ENCODE peak calls at places on chromosomes 13 and 19, in five cellular contexts. G, N, H, X and K are unnamed samples.

GRCh38 chr13:35720690-35721554 is 244.4 kb upstream of the MAB21L1 start:
- DNase-seq in H (no peak), N (peak), G (no peak), X (peak), K (no peak)

GRCh38 chr13:85698236-85698635 is 101.0 kb downstream of the SLITRK6 start:
- DNase-seq in G (no peak), H (no peak), N (no peak), X (no peak), K (no peak)

GRCh38 chr13:24050796-24051715 is 109.5 kb upstream of the SPATA13 start:
- DNase-seq in X (no peak), H (no peak), G (no peak), N (no peak), K (no peak)

GRCh38 chr19:33231511-33231910 is 5.9 kb upstream of the SLC7A10 start:
- DNase-seq in H (no peak), X (no peak), G (no peak), N (no peak), K (no peak)

GRCh38 chr19:3712663-3713531 is 4.7 kb downstream of the TJP3 start:
- DNase-seq in H (no peak), G (no peak), X (no peak), N (no peak), K (no peak)

GRCh38 chr13:57631607-57632275 is at the start of gene PCDH17:
- DNase-seq in X (peak), N (peak), G (peak), H (peak), K (no peak)

GRCh38 chr19:4814625-4815425 is 16.7 kb downstream of the TICAM1 start:
- DNase-seq in H (no peak), X (no peak), N (no peak), G (no peak), K (no peak)

GRCh38 chr19:35592226-35592625 is 6.3 kb downstream of the PMIS2 start:
- DNase-seq in G (no peak), N (no peak), X (no peak), H (no peak), K (no peak)

GRCh38 chr19:1109032-1109541 is 5.3 kb downstream of the GPX4 start:
- DNase-seq in H (no peak), G (no peak), N (peak), X (no peak), K (no peak)

GRCh38 chr19:23762548-23762883 is 3.8 kb upstream of the ZNF681 start:
- DNase-seq in H (no peak), N (no peak), X (no peak), G (no peak), K (no peak)

GRCh38 chr13:45341799-45342584 is 1.0 kb upstream of the TPT1 start:
- DNase-seq in X (peak), H (no peak), G (no peak), N (peak), K (no peak)

GRCh38 chr13:113980489-113981064 is 6.7 kb upstream of the C13orf46 start:
- DNase-seq in H (no peak), G (no peak), N (no peak), X (no peak), K (no peak)

GRCh38 chr13:109371066-109371465 is 415.3 kb downstream of the IRS2 start:
- DNase-seq in X (no peak), G (no peak), N (no peak), H (no peak), K (no peak)

GRCh38 chr13:109376936-109377335 is 409.4 kb downstream of the IRS2 start:
- DNase-seq in N (no peak), H (no peak), G (no peak), X (no peak), K (no peak)

GRCh38 chr13:109369357-109370052 is 416.9 kb downstream of the IRS2 start:
- DNase-seq in X (no peak), N (no peak), G (no peak), H (no peak), K (no peak)

GRCh38 chr13:109370486-109370885 is 415.9 kb downstream of the IRS2 start:
- DNase-seq in G (no peak), X (no peak), N (no peak), H (no peak), K (no peak)

DNA sequence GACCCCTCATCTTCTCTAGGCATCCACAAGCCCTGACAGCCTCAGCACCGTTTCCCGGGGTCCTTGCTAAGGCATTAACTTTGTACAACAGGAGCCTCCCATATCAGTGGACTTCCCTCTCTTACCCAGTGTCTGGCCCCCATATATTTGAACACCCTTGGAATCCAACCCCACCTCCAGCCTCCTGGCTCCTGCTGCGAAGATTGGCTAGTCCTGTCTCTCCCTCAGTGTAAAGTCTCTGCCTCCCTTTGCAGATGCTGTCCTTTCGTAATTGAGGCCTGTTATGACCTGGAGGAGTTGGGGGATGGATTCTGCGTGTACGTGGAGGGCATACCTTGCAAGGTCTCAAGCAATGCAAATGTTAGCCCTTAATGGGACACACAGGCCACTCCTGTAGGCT is 413.7 kb downstream of the IRS2 start:
- DNase-seq in X (no peak), H (no peak), G (no peak), N (no peak), K (no peak)
- TF ChIP-seq POLR2A in X (no peak), H (no peak), G (no peak), N (no peak), K (no peak)

DNA sequence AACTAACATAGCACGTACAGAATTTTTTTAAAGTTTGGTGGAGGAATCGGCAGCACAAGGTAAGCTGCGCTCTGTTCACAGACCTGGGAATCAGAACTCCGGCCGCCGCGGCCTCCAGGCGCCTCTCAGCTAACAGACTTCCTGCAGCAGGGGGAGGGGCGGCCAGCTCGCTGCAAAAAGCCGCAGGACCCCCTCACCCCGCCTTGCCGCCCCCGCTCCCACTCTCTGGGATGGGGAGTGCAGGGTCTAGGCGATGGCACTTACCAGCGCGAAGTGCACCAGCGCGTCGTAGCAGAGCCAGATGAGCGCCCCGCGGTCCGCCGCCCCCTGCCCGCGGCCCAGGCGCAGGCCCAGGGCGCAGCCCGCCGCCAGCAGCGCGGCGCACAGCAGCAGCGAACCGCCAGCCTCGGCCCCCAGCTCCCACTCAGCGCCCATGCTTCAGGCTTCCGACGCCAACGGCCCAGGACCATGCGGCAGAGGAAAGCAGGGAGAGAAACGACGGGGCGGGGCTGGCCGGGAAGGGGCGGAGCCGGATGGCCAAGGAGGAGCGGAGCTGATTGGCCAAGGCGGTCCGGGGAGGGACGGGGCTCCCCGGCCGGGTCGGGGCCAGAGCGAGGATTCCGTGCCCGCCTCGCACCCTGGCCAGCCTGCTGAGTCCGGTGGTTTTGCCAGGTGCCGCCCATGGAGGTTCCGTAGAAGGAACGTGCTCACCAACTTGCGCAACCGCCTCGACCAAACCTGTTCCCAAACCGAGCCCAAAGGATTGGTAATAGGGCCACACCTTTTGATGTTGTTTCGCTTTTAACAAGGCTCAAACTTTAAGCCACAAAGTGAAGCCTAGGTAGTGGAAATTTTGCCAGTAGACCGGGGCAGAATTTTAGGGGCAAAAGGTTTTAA is at the start of gene EBPL:
- DNase-seq in X (peak), G (peak), H (peak), N (peak), K (peak)
- TF ChIP-seq POLR2A in X (peak), G (no peak), H (peak), N (peak), K (no peak)

GRCh38 chr13:49996166-49996915 is 501 bp upstream of the TRIM13 start:
- DNase-seq in N (peak), G (peak), X (peak), H (peak), K (peak)
- TF ChIP-seq POLR2A in N (peak), G (no peak), X (no peak), H (peak), K (no peak)

GRCh38 chr13:70483599-70484276 is 375.5 kb upstream of the KLHL1 start:
- DNase-seq in G (no peak), H (no peak), X (no peak), N (no peak), K (no peak)
- TF ChIP-seq POLR2A in G (no peak), H (no peak), X (no peak), N (no peak), K (no peak)

GRCh38 chr13:47250141-47250540 is 353.3 kb upstream of the HTR2A start:
- DNase-seq in G (no peak), N (no peak), X (peak), H (no peak), K (no peak)

GRCh38 chr13:47252627-47253026 is 355.8 kb upstream of the HTR2A start:
- DNase-seq in N (no peak), H (no peak), G (no peak), X (no peak), K (no peak)

GRCh38 chr13:47251771-47252170 is 354.9 kb upstream of the HTR2A start:
- DNase-seq in N (no peak), X (no peak), H (no peak), G (no peak), K (no peak)

DNA sequence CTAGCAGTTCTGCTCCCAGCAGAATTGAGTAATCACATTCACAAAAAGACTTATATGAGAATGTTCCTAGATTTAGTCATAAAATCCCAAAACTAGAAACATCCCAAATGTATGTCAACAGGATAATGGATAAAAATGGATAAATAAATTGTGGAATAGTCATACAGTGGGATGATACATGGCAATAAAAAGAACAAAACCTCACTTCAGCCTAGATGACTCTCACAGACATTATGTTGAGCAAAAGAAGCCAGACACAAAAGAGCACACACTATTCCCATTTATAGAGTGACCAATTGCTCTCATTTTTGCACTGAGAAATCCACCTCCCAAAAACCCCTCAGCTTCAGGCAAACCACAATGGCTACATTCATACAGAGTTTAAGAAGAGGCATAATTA is 352.4 kb upstream of the HTR2A start:
- DNase-seq in N (no peak), X (no peak), G (no peak), H (no peak), K (no peak)
- TF ChIP-seq POLR2A in N (no peak), X (no peak), G (no peak), H (no peak), K (no peak)

GRCh38 chr19:48637948-48638830 is 1.0 kb upstream of the DBP start:
- DNase-seq in G (peak), X (peak), N (peak), H (peak), K (peak)
- TF ChIP-seq POLR2A in G (no peak), X (peak), N (peak), H (peak), K (peak)

DNA sequence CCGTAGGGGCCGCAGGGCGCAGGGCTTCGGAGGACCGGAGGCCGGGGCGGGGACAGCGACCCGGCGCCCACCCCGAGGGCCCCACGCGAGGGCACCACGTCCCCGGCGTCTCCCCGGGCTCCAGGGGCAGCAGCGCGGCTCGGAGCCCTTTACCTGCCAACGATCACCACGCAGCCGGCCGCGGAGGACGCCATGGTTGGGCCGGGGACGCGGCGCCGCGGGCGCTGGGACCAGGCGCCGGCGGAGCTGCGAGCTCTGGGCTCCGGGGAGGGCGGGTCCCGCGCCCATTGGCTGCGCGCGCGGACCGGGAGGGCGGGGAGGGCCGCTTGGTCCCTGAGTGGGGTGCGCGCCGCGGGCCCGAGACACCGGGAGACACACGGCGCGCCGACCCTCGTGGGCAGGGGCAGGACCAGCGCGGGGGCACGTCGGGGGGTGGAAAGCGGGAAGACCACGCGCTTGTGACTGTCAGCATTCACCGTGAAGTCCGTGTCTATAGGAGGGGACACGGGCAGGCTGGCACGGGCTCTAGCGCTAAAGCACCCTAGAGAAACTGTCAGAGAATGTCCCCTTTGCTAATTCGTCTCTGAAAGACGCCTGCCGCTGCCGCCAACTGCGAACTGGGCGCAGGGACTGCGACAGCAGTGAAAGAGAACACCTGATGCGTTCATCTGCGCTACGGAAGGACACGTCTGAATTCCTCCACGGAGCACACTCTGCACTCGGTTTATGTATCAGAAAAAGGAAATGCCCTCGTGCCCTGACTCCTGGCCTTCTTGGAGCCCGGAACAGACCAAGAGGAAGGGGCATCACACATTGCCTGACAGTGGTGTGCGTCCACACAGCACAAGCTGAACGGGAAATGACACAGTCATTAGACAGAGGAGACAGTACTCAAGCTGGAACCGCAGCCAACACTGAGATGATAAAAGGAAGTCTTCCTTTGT is at the start of gene CRYL1:
- DNase-seq in X (peak), H (no peak), N (peak), G (peak), K (peak)
- TF ChIP-seq POLR2A in X (peak), H (no peak), N (peak), G (no peak), K (no peak)